ENCODE peak calls at places on chromosomes 3 and 15, in five cellular contexts. One of them, this sample, is unnamed.

GRCh38 chr3:37291275-37291700 is 116.9 kb upstream of the LRRFIP2 start:
- DNase-seq in substantia nigra: no peak
- DNase-seq in lower lobe of right lung: no peak
- DNase-seq in heart right ventricle: no peak
- DNase-seq in prostate gland: no peak
- DNase-seq in this sample: no peak

GRCh38 chr3:188205992-188206416 is 52.0 kb downstream of the LPP start:
- DNase-seq in heart right ventricle: no peak
- DNase-seq in substantia nigra: no peak
- DNase-seq in prostate gland: no peak
- DNase-seq in lower lobe of right lung: no peak
- DNase-seq in this sample: no peak

GRCh38 chr3:20930034-20930433 is 744.0 kb upstream of the SGO1 start:
- DNase-seq in lower lobe of right lung: no peak
- DNase-seq in substantia nigra: no peak
- DNase-seq in heart right ventricle: no peak
- DNase-seq in prostate gland: no peak
- DNase-seq in this sample: no peak

GRCh38 chr3:26657406-26657976 is 34.9 kb downstream of the LRRC3B start:
- DNase-seq in prostate gland: no peak
- DNase-seq in lower lobe of right lung: no peak
- DNase-seq in substantia nigra: no peak
- DNase-seq in heart right ventricle: no peak
- DNase-seq in this sample: no peak

GRCh38 chr3:119690043-119690656 is 12.7 kb upstream of the CFAP91 start:
- DNase-seq in heart right ventricle: no peak
- DNase-seq in prostate gland: no peak
- DNase-seq in substantia nigra: no peak
- DNase-seq in lower lobe of right lung: no peak
- DNase-seq in this sample: no peak

GRCh38 chr3:44996556-44996969 is 20.5 kb downstream of the EXOSC7 start:
- DNase-seq in prostate gland: no peak
- DNase-seq in heart right ventricle: no peak
- DNase-seq in substantia nigra: no peak
- DNase-seq in lower lobe of right lung: no peak
- DNase-seq in this sample: no peak

GRCh38 chr15:74402873-74403589 is 30.7 kb downstream of the SEMA7A start:
- DNase-seq in lower lobe of right lung: peak
- DNase-seq in substantia nigra: no peak
- DNase-seq in prostate gland: no peak
- DNase-seq in heart right ventricle: peak
- DNase-seq in this sample: no peak

GRCh38 chr3:47647550-47647949 is 68.9 kb upstream of the CSPG5 start:
- DNase-seq in substantia nigra: no peak
- DNase-seq in heart right ventricle: no peak
- DNase-seq in lower lobe of right lung: no peak
- DNase-seq in prostate gland: no peak
- DNase-seq in this sample: no peak

GRCh38 chr3:63521657-63522056 is 130.8 kb upstream of the SNTN start:
- DNase-seq in substantia nigra: no peak
- DNase-seq in prostate gland: no peak
- DNase-seq in lower lobe of right lung: no peak
- DNase-seq in heart right ventricle: no peak
- DNase-seq in this sample: no peak

GRCh38 chr3:16884084-16884747 is 539 bp upstream of the PLCL2 start:
- DNase-seq in lower lobe of right lung: peak
- DNase-seq in heart right ventricle: peak
- DNase-seq in prostate gland: no peak
- DNase-seq in substantia nigra: no peak
- DNase-seq in this sample: peak

GRCh38 chr3:186980989-186981388 is 50.7 kb downstream of the ST6GAL1 start:
- DNase-seq in lower lobe of right lung: no peak
- DNase-seq in prostate gland: no peak
- DNase-seq in substantia nigra: no peak
- DNase-seq in heart right ventricle: no peak
- DNase-seq in this sample: no peak

GRCh38 chr3:14862303-14862660 is 43.5 kb downstream of the FGD5 start:
- DNase-seq in lower lobe of right lung: no peak
- DNase-seq in substantia nigra: no peak
- DNase-seq in heart right ventricle: no peak
- DNase-seq in prostate gland: no peak
- DNase-seq in this sample: no peak

GRCh38 chr3:14863324-14864100 is 44.8 kb downstream of the FGD5 start:
- DNase-seq in substantia nigra: no peak
- DNase-seq in lower lobe of right lung: no peak
- DNase-seq in heart right ventricle: no peak
- DNase-seq in prostate gland: no peak
- DNase-seq in this sample: no peak

GRCh38 chr3:14862661-14863230 is 44.0 kb downstream of the FGD5 start:
- DNase-seq in prostate gland: no peak
- DNase-seq in lower lobe of right lung: no peak
- DNase-seq in heart right ventricle: no peak
- DNase-seq in substantia nigra: no peak
- DNase-seq in this sample: no peak

GRCh38 chr3:14861031-14861430 is 42.3 kb downstream of the FGD5 start:
- DNase-seq in substantia nigra: no peak
- DNase-seq in heart right ventricle: no peak
- DNase-seq in prostate gland: no peak
- DNase-seq in lower lobe of right lung: no peak
- DNase-seq in this sample: no peak

DNA sequence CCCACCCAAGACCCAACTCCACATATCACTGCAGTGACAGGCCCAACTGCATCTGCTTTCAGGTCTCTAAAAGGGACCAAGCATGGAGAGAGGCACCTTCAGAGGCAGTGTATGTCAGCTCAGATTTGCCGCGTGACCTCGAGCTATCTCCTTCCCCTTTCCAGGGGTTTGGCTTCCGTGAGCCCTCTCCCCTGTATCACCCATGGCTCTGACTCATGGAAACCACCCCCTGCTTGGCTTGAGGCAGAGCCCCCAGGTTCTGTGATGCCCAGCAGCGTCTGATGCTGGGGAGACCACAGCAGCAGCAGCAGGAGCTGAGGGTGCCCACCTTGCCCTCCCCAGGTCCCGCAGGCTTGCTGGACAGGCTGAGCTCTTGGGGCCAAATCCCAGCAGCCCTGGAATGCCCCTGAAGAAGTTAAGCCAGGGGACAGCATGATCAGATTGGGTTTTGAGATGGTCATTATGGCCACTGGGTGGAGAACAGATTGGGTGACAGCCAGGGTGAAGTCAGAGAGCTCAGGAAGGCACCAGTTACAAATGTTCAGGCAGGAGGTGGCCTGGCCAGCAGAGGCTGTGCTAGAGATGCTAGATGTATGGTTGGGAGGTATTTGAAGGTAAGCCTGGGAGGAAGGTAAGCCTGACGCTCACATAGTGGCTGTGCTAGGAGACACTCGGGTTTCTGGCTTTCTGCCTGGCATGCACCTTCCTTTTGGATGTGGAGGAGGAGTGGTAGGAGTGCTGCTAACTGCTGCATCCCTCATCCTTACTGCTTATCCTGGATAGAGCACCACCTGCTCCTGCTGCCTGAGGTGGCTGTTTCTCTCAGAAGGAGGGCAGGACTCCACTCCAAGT is 42.9 kb downstream of the FGD5 start:
- DNase-seq in lower lobe of right lung: no peak
- DNase-seq in heart right ventricle: no peak
- DNase-seq in prostate gland: no peak
- DNase-seq in substantia nigra: no peak
- DNase-seq in this sample: no peak
- H3K27ac ChIP-seq in lower lobe of right lung: peak
- H3K27ac ChIP-seq in heart right ventricle: peak
- H3K27ac ChIP-seq in prostate gland: no peak
- H3K27ac ChIP-seq in substantia nigra: no peak
- H3K27ac ChIP-seq in this sample: no peak

GRCh38 chr15:77496710-77497107 is 76.0 kb downstream of the HMG20A start:
- DNase-seq in prostate gland: peak
- DNase-seq in substantia nigra: peak
- DNase-seq in lower lobe of right lung: peak
- DNase-seq in heart right ventricle: peak
- DNase-seq in this sample: peak

GRCh38 chr15:77497942-77498361 is 77.3 kb downstream of the HMG20A start:
- DNase-seq in heart right ventricle: peak
- DNase-seq in lower lobe of right lung: no peak
- DNase-seq in prostate gland: no peak
- DNase-seq in substantia nigra: no peak
- DNase-seq in this sample: no peak

GRCh38 chr15:77494073-77494472 is 73.4 kb downstream of the HMG20A start:
- DNase-seq in prostate gland: no peak
- DNase-seq in substantia nigra: no peak
- DNase-seq in heart right ventricle: no peak
- DNase-seq in lower lobe of right lung: no peak
- DNase-seq in this sample: no peak

GRCh38 chr15:77497108-77497737 is 76.5 kb downstream of the HMG20A start:
- DNase-seq in lower lobe of right lung: no peak
- DNase-seq in prostate gland: peak
- DNase-seq in heart right ventricle: peak
- DNase-seq in substantia nigra: peak
- DNase-seq in this sample: peak

DNA sequence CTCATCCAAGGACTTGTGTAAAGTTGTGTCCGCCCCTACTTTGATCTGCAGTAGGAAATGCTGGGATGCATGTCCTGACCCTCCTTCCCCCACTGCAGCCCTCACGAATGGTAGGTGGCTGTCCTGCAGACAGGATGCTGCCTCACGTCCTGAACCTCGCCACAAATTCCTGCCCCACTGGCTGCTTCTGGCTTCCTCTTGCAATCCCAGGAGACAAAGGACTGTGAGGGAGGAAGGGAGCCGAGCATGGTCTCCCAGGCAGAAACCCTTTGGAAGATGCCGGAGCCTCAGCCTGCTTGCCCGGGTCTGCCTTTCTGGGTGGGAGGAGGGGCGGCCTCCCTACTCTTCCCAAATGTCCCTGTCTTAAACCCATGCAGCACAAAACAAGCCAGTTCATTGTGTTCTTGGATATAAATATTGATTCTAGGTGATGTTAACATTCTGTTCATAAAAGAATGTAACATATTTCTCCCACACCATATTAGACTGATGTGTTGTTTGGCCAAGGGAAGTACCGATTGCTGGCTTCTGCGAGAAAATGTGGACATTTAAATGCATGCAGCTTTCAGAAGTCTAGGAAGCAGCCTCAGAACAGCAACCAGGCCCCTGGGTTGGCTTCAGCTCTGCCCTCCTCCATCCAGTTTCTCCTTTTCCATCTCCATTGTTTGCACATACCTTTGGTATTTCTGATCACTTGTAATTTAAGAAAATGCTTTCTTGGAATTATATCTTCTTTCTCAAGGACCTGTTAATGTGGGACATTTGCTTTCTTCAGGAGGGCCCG is 75.3 kb downstream of the HMG20A start:
- DNase-seq in heart right ventricle: peak
- DNase-seq in prostate gland: no peak
- DNase-seq in substantia nigra: no peak
- DNase-seq in lower lobe of right lung: no peak
- DNase-seq in this sample: no peak
- H3K27ac ChIP-seq in heart right ventricle: peak
- H3K27ac ChIP-seq in prostate gland: peak
- H3K27ac ChIP-seq in substantia nigra: peak
- H3K27ac ChIP-seq in lower lobe of right lung: peak
- H3K27ac ChIP-seq in this sample: no peak

GRCh38 chr15:85793641-85794597 is 806 bp downstream of the KLHL25 start:
- DNase-seq in lower lobe of right lung: peak
- DNase-seq in substantia nigra: peak
- DNase-seq in prostate gland: peak
- DNase-seq in heart right ventricle: no peak
- DNase-seq in this sample: peak
- H3K27ac ChIP-seq in lower lobe of right lung: peak
- H3K27ac ChIP-seq in substantia nigra: peak
- H3K27ac ChIP-seq in prostate gland: peak
- H3K27ac ChIP-seq in heart right ventricle: peak
- H3K27ac ChIP-seq in this sample: no peak

DNA sequence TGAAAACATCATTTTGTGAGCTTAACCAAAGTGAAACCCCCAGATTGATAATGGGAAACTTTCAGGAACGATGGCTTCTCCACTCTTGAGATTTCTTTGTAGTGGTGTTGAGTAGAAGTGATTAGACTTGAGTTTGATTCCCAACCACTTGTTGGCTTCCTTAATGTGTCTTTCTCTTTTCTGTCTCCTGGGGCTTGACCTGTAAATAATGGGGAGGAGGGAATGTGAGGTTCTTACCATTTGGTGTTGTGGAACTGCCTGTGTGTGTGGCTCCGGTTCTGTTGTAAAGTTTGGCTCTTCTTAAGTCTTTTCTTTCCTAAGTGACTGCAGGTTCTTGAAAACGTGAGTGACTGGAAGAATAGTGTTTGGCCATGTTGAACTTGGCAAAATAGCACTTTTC is 2.7 kb downstream of the CDV3 start:
- DNase-seq in substantia nigra: no peak
- DNase-seq in prostate gland: no peak
- DNase-seq in lower lobe of right lung: no peak
- DNase-seq in heart right ventricle: no peak
- DNase-seq in this sample: no peak
- H3K27ac ChIP-seq in substantia nigra: no peak
- H3K27ac ChIP-seq in prostate gland: no peak
- H3K27ac ChIP-seq in lower lobe of right lung: peak
- H3K27ac ChIP-seq in heart right ventricle: no peak
- H3K27ac ChIP-seq in this sample: no peak

GRCh38 chr15:43509002-43509922 is 8.1 kb upstream of the MAP1A start:
- DNase-seq in prostate gland: no peak
- DNase-seq in heart right ventricle: no peak
- DNase-seq in substantia nigra: no peak
- DNase-seq in lower lobe of right lung: no peak
- DNase-seq in this sample: no peak
- H3K27ac ChIP-seq in prostate gland: peak
- H3K27ac ChIP-seq in heart right ventricle: peak
- H3K27ac ChIP-seq in substantia nigra: peak
- H3K27ac ChIP-seq in lower lobe of right lung: peak
- H3K27ac ChIP-seq in this sample: no peak

DNA sequence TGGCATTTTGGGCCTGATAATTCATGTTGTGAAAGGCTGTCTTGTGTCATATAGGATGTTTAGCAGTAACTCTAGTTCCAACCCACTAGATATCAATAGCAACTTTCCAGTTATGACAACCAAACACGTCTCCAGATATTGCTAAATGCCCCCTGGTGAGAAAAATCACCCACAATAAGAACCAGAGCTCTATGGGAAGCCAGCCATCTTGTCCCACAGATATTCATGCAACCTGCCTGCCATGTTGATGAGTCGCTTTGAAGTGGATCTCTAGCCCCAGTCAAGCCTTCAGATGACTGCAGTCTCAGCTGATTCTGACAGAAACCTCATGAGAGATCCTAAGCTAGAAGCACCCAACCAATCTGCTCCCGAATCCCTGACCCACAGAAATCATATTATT is 5.6 kb upstream of the TNIK start:
- DNase-seq in prostate gland: no peak
- DNase-seq in heart right ventricle: no peak
- DNase-seq in lower lobe of right lung: no peak
- DNase-seq in substantia nigra: no peak
- DNase-seq in this sample: no peak
- H3K27ac ChIP-seq in prostate gland: no peak
- H3K27ac ChIP-seq in heart right ventricle: no peak
- H3K27ac ChIP-seq in lower lobe of right lung: no peak
- H3K27ac ChIP-seq in substantia nigra: no peak
- H3K27ac ChIP-seq in this sample: no peak

This sample was measured in PC-9.